ENCODE peak calls at places on chromosomes 1 and 21, in five cellular contexts. One of them, this sample, is unnamed.

GRCh38 chr1:48026275-48026674 is 29.1 kb upstream of the TRABD2B start:
- DNase-seq in stomach: no peak
- DNase-seq in iris pigment epithelial cell: peak; percentile 72
- DNase-seq in SK-N-DZ: no peak
- DNase-seq in adrenal gland: no peak
- DNase-seq in this sample: no peak

GRCh38 chr21:15793109-15793508 is 63.3 kb downstream of the USP25 start:
- DNase-seq in stomach: no peak
- DNase-seq in iris pigment epithelial cell: no peak
- DNase-seq in SK-N-DZ: no peak
- DNase-seq in adrenal gland: no peak
- DNase-seq in this sample: no peak

GRCh38 chr1:61962631-61963030 is 220.4 kb downstream of the PATJ start:
- DNase-seq in stomach: no peak
- DNase-seq in iris pigment epithelial cell: no peak
- DNase-seq in SK-N-DZ: no peak
- DNase-seq in adrenal gland: no peak
- DNase-seq in this sample: no peak

GRCh38 chr1:178500091-178500770 is 3.5 kb upstream of the CLEC20A start:
- DNase-seq in stomach: no peak
- DNase-seq in iris pigment epithelial cell: no peak
- DNase-seq in SK-N-DZ: no peak
- DNase-seq in adrenal gland: no peak
- DNase-seq in this sample: no peak

GRCh38 chr1:16631248-16632043 is 18.1 kb upstream of the NBPF1 start:
- DNase-seq in stomach: peak; percentile 34
- DNase-seq in iris pigment epithelial cell: no peak
- DNase-seq in SK-N-DZ: no peak
- DNase-seq in adrenal gland: peak; percentile 31
- DNase-seq in this sample: peak; percentile 36

GRCh38 chr1:214187933-214188332 is 93.0 kb upstream of the SMYD2 start:
- DNase-seq in stomach: no peak
- DNase-seq in iris pigment epithelial cell: no peak
- DNase-seq in SK-N-DZ: no peak
- DNase-seq in adrenal gland: no peak
- DNase-seq in this sample: no peak

GRCh38 chr1:216566809-216567208 is 143.6 kb upstream of the USH2A start:
- DNase-seq in stomach: no peak
- DNase-seq in iris pigment epithelial cell: peak; percentile 49
- DNase-seq in SK-N-DZ: no peak
- DNase-seq in adrenal gland: no peak
- DNase-seq in this sample: no peak

GRCh38 chr1:243716901-243717300 is 133.1 kb downstream of the AKT3 start:
- DNase-seq in stomach: no peak
- DNase-seq in iris pigment epithelial cell: peak; percentile 56
- DNase-seq in SK-N-DZ: no peak
- DNase-seq in adrenal gland: no peak
- DNase-seq in this sample: no peak

GRCh38 chr1:10669570-10669969 is 126.9 kb downstream of the CASZ1 start:
- DNase-seq in stomach: no peak
- DNase-seq in iris pigment epithelial cell: no peak
- DNase-seq in SK-N-DZ: no peak
- DNase-seq in adrenal gland: no peak
- DNase-seq in this sample: no peak

GRCh38 chr21:33332143-33332542 is 7.4 kb downstream of the IFNAR1 start:
- DNase-seq in stomach: no peak
- DNase-seq in iris pigment epithelial cell: no peak
- DNase-seq in SK-N-DZ: no peak
- DNase-seq in adrenal gland: no peak
- DNase-seq in this sample: no peak

GRCh38 chr1:44031051-44031899 is at the start of gene SLC6A9:
- DNase-seq in stomach: peak; percentile 69
- DNase-seq in iris pigment epithelial cell: peak; percentile 77
- DNase-seq in SK-N-DZ: peak; percentile 42
- DNase-seq in adrenal gland: peak; percentile 85
- DNase-seq in this sample: peak; percentile 65